ENCODE peak calls at places on chromosomes 11 and 22, in seven cellular contexts. X is HepG2, U is aorta, K is epithelial cell of esophagus, B is sigmoid colon, G is dorsolateral prefrontal cortex, Q is H7. W is an unnamed sample.

GRCh38 chr11:18064450-18065048 is 18.5 kb upstream of the TPH1 start:
- DNase-seq in U (no peak), G (no peak), Q (no peak), K (no peak), X (no peak), B (no peak), W (no peak)

GRCh38 chr11:77672276-77672675 is 34.7 kb upstream of the CLNS1A start:
- DNase-seq in Q (no peak), B (no peak), K (no peak), G (no peak), U (no peak), X (no peak), W (peak; percentile 30)

GRCh38 chr11:848988-849824 is 6.6 kb downstream of the TSPAN4 start:
- DNase-seq in B (no peak), X (no peak), U (no peak), Q (peak; percentile 100), G (no peak), K (no peak), W (no peak)

GRCh38 chr11:63489879-63490278 is 1.1 kb downstream of the PLAAT5 start:
- DNase-seq in B (no peak), K (no peak), G (no peak), Q (peak; percentile 58), X (no peak), U (no peak), W (no peak)

GRCh38 chr22:46220921-46221320 is 29.2 kb downstream of the CDPF1 start:
- DNase-seq in B (no peak), G (no peak), K (peak; percentile 19), X (no peak), Q (no peak), U (no peak), W (no peak)

GRCh38 chr11:1520987-1521349 is 34.4 kb upstream of the MOB2 start:
- DNase-seq in G (no peak), K (no peak), Q (peak; percentile 48), B (no peak), X (no peak), U (no peak), W (no peak)

GRCh38 chr11:108436594-108436993 is 30.7 kb downstream of the C11orf65 start:
- DNase-seq in U (no peak), B (no peak), X (no peak), K (no peak), Q (no peak), G (no peak), W (no peak)

GRCh38 chr22:45903355-45904149 is 73.4 kb downstream of the WNT7B start:
- DNase-seq in Q (no peak), G (no peak), K (peak; percentile 55), X (no peak), B (no peak), U (peak; percentile 85), W (no peak)

GRCh38 chr22:32815059-32815458 is 13.6 kb downstream of the TIMP3 start:
- DNase-seq in U (no peak), Q (no peak), X (no peak), K (no peak), B (peak; percentile 47), G (no peak), W (no peak)

GRCh38 chr11:225734-226453 is 10.2 kb downstream of the SIRT3 start:
- DNase-seq in Q (no peak), X (no peak), B (peak; percentile 5), G (no peak), U (no peak), K (peak; percentile 78), W (no peak)

GRCh38 chr11:58659404-58659803 is 36.9 kb downstream of the CNTF start:
- DNase-seq in G (no peak), B (no peak), X (peak; percentile 10), Q (no peak), K (peak; percentile 81), U (no peak), W (peak; percentile 58)

GRCh38 chr11:66337103-66337899 is 1.1 kb upstream of the RIN1 start:
- DNase-seq in B (peak; percentile 64), U (peak; percentile 71), K (no peak), X (no peak), Q (no peak), G (peak; percentile 47), W (no peak)

GRCh38 chr11:119808431-119809185 is 79.6 kb upstream of the NECTIN1 start:
- DNase-seq in K (no peak), B (no peak), X (no peak), U (no peak), G (no peak), Q (no peak), W (no peak)

GRCh38 chr11:17722000-17722643 is 2.8 kb downstream of the MYOD1 start:
- DNase-seq in G (no peak), K (peak; percentile 37), B (no peak), U (no peak), Q (peak; percentile 86), X (no peak), W (peak; percentile 13)

GRCh38 chr11:69337211-69337721 is 43.3 kb downstream of the MYEOV start:
- DNase-seq in Q (no peak), U (no peak), K (peak; percentile 35), B (no peak), X (no peak), G (no peak), W (no peak)

GRCh38 chr22:42645341-42645937 is 3.8 kb downstream of the CYB5R3 start:
- DNase-seq in Q (peak; percentile 58), X (no peak), K (no peak), U (no peak), G (no peak), B (no peak), W (no peak)

GRCh38 chr11:116879789-116880402 is 42.5 kb upstream of the APOA1 start:
- DNase-seq in K (peak; percentile 75), Q (peak; percentile 56), B (no peak), U (no peak), G (no peak), X (peak; percentile 65), W (peak; percentile 30)

GRCh38 chr11:89405629-89406028 is 85.5 kb downstream of the NOX4 start:
- DNase-seq in Q (no peak), K (peak; percentile 38), U (no peak), B (no peak), G (no peak), X (no peak), W (peak; percentile 15)

GRCh38 chr11:44005956-44006355 is 41.8 kb upstream of the ACCSL start:
- DNase-seq in U (no peak), B (peak; percentile 51), K (no peak), X (no peak), G (no peak), Q (peak; percentile 14), W (no peak)

GRCh38 chr11:75152651-75153553 is 2.0 kb downstream of the SLCO2B1 start:
- DNase-seq in X (no peak), U (no peak), Q (no peak), K (no peak), G (no peak), B (no peak), W (no peak)
- H3K4me3 ChIP-seq in X (peak overlapping the region; percentile 60), U (no peak overlapping the region), Q (no peak overlapping the region), K (no peak overlapping the region), G (peak overlapping the region; percentile 49), B (peak overlapping the region; percentile 30), W (no peak overlapping the region)

GRCh38 chr11:128629516-128630106 is 42.3 kb upstream of the ETS1 start:
- DNase-seq in U (no peak), X (no peak), B (no peak), G (no peak), K (no peak), Q (no peak), W (no peak)

GRCh38 chr11:128628686-128629085 is 41.3 kb upstream of the ETS1 start:
- DNase-seq in K (no peak), G (no peak), B (no peak), X (no peak), U (no peak), Q (no peak), W (no peak)

GRCh38 chr11:128626913-128627665 is 39.7 kb upstream of the ETS1 start:
- DNase-seq in U (no peak), Q (no peak), K (no peak), X (no peak), G (no peak), B (no peak), W (no peak)

GRCh38 chr11:128627666-128628342 is 40.4 kb upstream of the ETS1 start:
- DNase-seq in Q (no peak), X (no peak), U (no peak), B (no peak), K (no peak), G (no peak), W (no peak)

DNA sequence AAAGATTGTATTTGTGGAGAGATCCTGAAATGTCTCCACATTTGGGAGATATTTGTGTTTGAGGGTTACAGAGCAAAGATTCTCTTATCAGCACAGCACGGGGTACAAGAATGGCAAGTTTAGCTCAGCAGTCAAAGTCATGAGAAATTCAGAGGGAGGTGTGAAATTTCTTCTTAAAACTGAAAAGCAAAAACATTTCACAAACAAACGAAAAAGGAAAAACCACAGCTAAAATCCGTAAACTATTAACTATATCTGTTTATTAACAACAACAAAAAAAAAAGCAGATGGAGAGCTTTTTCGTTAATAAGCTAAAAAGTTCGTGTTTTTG is 41.0 kb upstream of the ETS1 start:
- DNase-seq in G (no peak), X (no peak), B (no peak), Q (no peak), U (no peak), K (no peak), W (no peak)
- H3K4me3 ChIP-seq in G (no peak overlapping the region), X (no peak overlapping the region), B (no peak overlapping the region), Q (no peak overlapping the region), U (no peak overlapping the region), K (no peak overlapping the region), W (no peak overlapping the region)

GRCh38 chr22:28769394-28770085 is 3.0 kb upstream of the CCDC117 start:
- DNase-seq in Q (no peak), X (peak; percentile 14), G (no peak), K (no peak), U (no peak), B (no peak), W (no peak)

GRCh38 chr22:28771195-28771791 is 1.2 kb upstream of the CCDC117 start:
- DNase-seq in K (peak; percentile 86), U (no peak), X (peak; percentile 67), B (no peak), G (no peak), Q (no peak), W (no peak)

GRCh38 chr22:28772633-28773460 is at the start of gene CCDC117:
- DNase-seq in X (peak; percentile 90), Q (peak; percentile 96), U (peak; percentile 98), K (peak; percentile 97), B (peak; percentile 97), G (peak; percentile 96), W (peak; percentile 86)

GRCh38 chr22:28773461-28773867 is 969 bp downstream of the CCDC117 start:
- DNase-seq in U (no peak), G (no peak), Q (no peak), B (no peak), K (peak; percentile 18), X (no peak), W (no peak)

DNA sequence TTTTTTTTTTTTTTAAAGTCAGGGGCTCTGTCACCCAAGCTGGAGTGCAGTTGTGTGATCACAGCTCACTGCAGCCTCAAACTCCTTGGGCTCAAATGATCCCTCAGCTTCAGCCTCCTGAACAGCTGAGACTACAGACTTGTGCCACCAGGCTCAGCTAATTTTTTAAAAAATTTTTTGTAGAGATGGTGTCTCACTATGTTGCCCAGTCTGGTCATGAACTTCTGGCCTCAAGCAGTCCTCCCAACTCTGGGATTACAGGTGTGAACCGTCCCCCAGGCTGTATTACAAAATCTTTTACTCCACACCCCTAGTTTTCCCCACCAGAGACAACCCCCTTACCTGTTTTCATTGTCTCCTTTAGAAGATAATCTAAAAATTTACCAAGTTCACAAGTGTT is 1.9 kb downstream of the CCDC117 start:
- DNase-seq in G (no peak), U (no peak), X (no peak), Q (no peak), K (no peak), B (no peak), W (no peak)
- H3K4me3 ChIP-seq in G (peak overlapping the region; percentile 72), U (no peak overlapping the region), X (no peak overlapping the region), Q (no peak overlapping the region), K (no peak overlapping the region), B (no peak overlapping the region), W (no peak overlapping the region)

GRCh38 chr22:25112538-25113253 is 87.0 kb upstream of the CRYBB3 start:
- DNase-seq in K (no peak), B (no peak), Q (no peak), U (no peak), G (no peak), X (peak; percentile 33), W (no peak)
- H3K4me3 ChIP-seq in K (peak overlapping the region; percentile 63), B (no peak overlapping the region), Q (no peak overlapping the region), U (peak overlapping the region; percentile 57), G (peak overlapping the region; percentile 55), X (peak overlapping the region; percentile 84), W (peak overlapping the region; percentile 64)

W was measured in LNCaP clone FGC.